ENCODE peak calls at places on chromosomes 4 and X, in ten cellular contexts. X, N, B, W, D, M, F, P, E and I are unnamed samples.

GRCh38 chrX:16771483-16772398 is 14.5 kb upstream of the TXLNG start:
- ATAC-seq in N (peak; percentile 80), X (no peak), D (no peak), W (peak; percentile 91), E (no peak), M (peak; percentile 85), F (no peak), B (peak; percentile 96), P (peak; percentile 96), I (no peak)

GRCh38 chr4:125359363-125359762 is 44.6 kb downstream of the FAT4 start:
- ATAC-seq in P (no peak), W (no peak), M (no peak), D (no peak), B (no peak), N (no peak), E (no peak), X (no peak), F (no peak), I (no peak)

GRCh38 chr4:173056708-173057107 is 111.9 kb upstream of the GALNT7 start:
- ATAC-seq in W (no peak), D (peak; percentile 64), E (no peak), B (no peak), N (no peak), F (no peak), M (no peak), X (no peak), P (no peak), I (no peak)

GRCh38 chr4:48665555-48666186 is 114.4 kb downstream of the FRYL start:
- ATAC-seq in X (no peak), N (peak; percentile 76), D (no peak), W (no peak), M (peak; percentile 81), F (peak; percentile 21), P (no peak), B (no peak), E (no peak), I (no peak)

GRCh38 chr4:95537181-95537580 is 11.6 kb downstream of the UNC5C start:
- ATAC-seq in F (no peak), N (no peak), B (no peak), W (no peak), D (no peak), X (no peak), M (no peak), P (no peak), E (no peak), I (no peak)

GRCh38 chr4:28082686-28083390 is 1222.2 kb downstream of the STIM2 start:
- ATAC-seq in N (no peak), M (no peak), E (no peak), W (no peak), X (no peak), B (no peak), F (no peak), P (no peak), D (no peak), I (no peak)

GRCh38 chr4:99135541-99136173 is 8.4 kb downstream of the ADH4 start:
- ATAC-seq in F (no peak), N (no peak), D (no peak), E (no peak), W (no peak), M (no peak), B (no peak), X (no peak), P (no peak), I (no peak)

GRCh38 chr4:119099227-119099910 is 36.3 kb upstream of the MYOZ2 start:
- ATAC-seq in W (no peak), X (no peak), B (no peak), D (no peak), N (peak; percentile 19), E (no peak), M (no peak), F (no peak), P (no peak), I (peak; percentile 72)

GRCh38 chr4:109826719-109827118 is 1.1 kb upstream of the RRH start:
- ATAC-seq in F (peak; percentile 62), N (peak; percentile 44), P (peak; percentile 82), M (peak; percentile 41), B (no peak), W (peak; percentile 57), X (peak; percentile 26), E (no peak), D (peak; percentile 53), I (no peak)

GRCh38 chr4:102564399-102564921 is 63.3 kb downstream of the NFKB1 start:
- ATAC-seq in N (peak; percentile 29), M (peak; percentile 89), W (no peak), D (no peak), B (no peak), P (no peak), F (no peak), E (peak; percentile 46), X (peak; percentile 66), I (peak; percentile 17)

GRCh38 chr4:152524429-152524828 is 11.5 kb downstream of the FBXW7 start:
- ATAC-seq in P (peak; percentile 91), D (no peak), M (peak; percentile 39), N (peak; percentile 70), X (no peak), F (no peak), W (no peak), B (no peak), E (no peak), I (no peak)

GRCh38 chr4:83959160-83959559 is 423.3 kb downstream of the GPAT3 start:
- ATAC-seq in B (no peak), F (no peak), X (no peak), W (no peak), P (no peak), N (no peak), D (no peak), E (no peak), M (no peak), I (no peak)

GRCh38 chrX:120145295-120145925 is 13.0 kb upstream of the RHOXF2 start:
- ATAC-seq in W (no peak), B (no peak), M (no peak), E (no peak), D (no peak), F (no peak), N (no peak), X (no peak), P (peak; percentile 80), I (no peak)

GRCh38 chr4:101175896-101176676 is 171.2 kb downstream of the PPP3CA start:
- ATAC-seq in F (no peak), X (peak; percentile 69), M (no peak), P (no peak), E (peak; percentile 42), N (no peak), D (no peak), B (no peak), W (peak; percentile 66), I (no peak)

GRCh38 chr4:6887591-6888371 is 21.8 kb upstream of the TBC1D14 start:
- ATAC-seq in E (peak; percentile 33), B (no peak), F (no peak), D (no peak), N (no peak), M (no peak), P (peak; percentile 63), X (peak; percentile 44), W (no peak), I (peak; percentile 20)

GRCh38 chrX:48474127-48474526 is 1.9 kb upstream of the FTSJ1 start:
- ATAC-seq in W (no peak), X (no peak), M (no peak), E (no peak), P (peak; percentile 13), F (no peak), D (no peak), N (no peak), B (no peak), I (no peak)
- TF ChIP-seq CTCF in W (peak; percentile 40), X (no peak), M (peak; percentile 53), E (no peak), P (peak; percentile 53), F (no peak), D (no peak), N (peak; percentile 33), B (no peak), I (no peak)

DNA sequence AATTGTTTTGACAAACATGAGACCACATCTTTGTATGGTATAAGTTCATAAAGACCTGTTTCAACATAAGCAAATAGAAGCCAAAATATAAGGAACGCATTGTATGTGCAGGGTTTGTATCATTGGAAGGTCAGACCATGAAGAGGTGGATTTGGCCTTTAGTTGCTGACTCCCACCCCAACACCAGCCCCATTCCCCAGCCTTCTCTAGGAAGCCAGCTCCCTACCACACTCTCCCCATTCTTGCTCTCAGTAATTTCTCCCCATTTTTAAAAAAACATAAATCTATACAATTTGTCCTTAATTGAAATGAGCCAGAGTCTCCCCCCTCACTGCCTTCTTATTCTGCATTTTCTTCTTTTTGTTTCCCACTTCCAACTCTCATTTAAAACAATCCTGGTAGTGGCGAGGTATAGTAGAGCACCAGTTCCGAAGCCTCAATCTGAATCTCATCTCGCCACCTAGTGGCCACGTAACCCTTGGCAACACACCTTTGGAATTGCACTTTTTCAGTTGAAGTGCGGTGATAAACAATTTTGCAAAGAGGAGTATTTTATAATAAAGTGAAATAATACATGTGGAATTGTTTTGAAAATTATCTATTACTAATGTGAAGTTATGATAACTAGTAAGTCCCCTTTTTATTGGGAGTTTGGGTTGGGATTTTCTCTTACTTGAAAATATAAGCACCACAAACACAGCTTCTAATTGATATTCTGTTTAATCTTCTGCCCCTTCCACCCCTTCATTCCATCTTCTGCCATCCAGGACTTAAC is 126.6 kb downstream of the ASB9 start:
- ATAC-seq in P (peak; percentile 93), W (peak; percentile 89), E (no peak), D (peak; percentile 78), X (peak; percentile 76), B (peak; percentile 87), N (peak; percentile 74), F (peak; percentile 68), M (peak; percentile 68), I (no peak)
- TF ChIP-seq CTCF in P (peak; percentile 60), W (peak; percentile 66), E (peak; percentile 62), D (peak; percentile 82), X (peak; percentile 64), B (peak; percentile 66), N (peak; percentile 69), F (peak; percentile 69), M (peak; percentile 71), I (peak; percentile 42)

DNA sequence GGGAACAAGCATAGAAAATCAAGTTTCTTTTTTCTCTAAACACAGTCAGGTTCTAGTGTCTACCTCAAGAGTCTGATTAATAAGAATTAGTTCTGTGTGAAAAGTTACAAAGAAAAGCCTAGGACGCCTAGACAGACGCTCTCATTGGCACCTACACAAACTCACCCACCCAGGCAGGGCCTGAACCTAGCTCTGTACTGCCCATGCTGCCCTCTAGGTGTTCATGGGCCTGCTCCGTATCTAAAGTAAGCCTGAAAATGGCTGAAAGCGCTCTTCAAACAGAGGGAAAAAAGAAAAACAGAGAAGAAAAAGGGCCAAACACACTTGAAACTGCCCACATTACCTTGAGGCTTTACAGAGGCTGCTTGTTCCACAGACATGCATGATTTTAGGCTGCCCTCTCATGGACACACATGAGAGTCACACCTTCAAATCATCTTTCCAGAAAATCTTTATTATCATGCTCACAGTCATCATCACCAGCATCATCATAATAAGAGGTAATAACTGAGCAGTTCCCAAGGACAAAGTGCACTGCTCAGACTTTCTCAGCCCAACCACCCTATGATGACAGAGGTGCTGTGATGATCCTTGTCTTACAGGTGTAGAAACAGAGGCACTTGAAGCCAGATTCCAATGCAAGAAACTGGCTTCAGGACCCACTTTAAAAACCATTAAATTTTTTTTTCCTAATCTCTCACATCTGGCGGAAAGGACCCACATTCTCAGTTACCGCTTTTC is 49.6 kb downstream of the MAP7D2 start:
- ATAC-seq in B (peak; percentile 87), X (peak; percentile 80), P (peak; percentile 84), D (peak; percentile 69), N (peak; percentile 60), W (peak; percentile 76), F (peak; percentile 64), M (peak; percentile 80), E (peak; percentile 75), I (peak; percentile 54)
- TF ChIP-seq CTCF in B (peak; percentile 78), X (peak; percentile 27), P (peak; percentile 70), D (peak; percentile 17), N (peak; percentile 71), W (peak; percentile 74), F (no peak), M (peak; percentile 75), E (peak; percentile 29), I (peak; percentile 13)

GRCh38 chr4:2462992-2463762 is 5.7 kb upstream of the RNF4 start:
- ATAC-seq in P (no peak), B (no peak), X (no peak), F (no peak), N (no peak), M (no peak), D (no peak), E (no peak), W (no peak), I (no peak)
- TF ChIP-seq CTCF in P (no peak), B (no peak), X (no peak), F (no peak), N (peak; percentile 50), M (no peak), D (no peak), E (peak; percentile 15), W (no peak), I (no peak)